ENCODE peak calls at places on chromosomes 3 and 15, in seven cellular contexts. K is stomach; D is renal cortical epithelial cell; Q is activated T-helper 1 cell treated with anti-CD3 and anti-CD28 coated beads, Interleukin-12 subunit alpha, Interleukin-12 subunit beta, Interleukin-2, Interleukin-4 antibody, amounts not matched to agents 30 ng/mL and 10 ng/mL and 1 ng/mL, durations not matched to agents 14 hours and 24 hours and 36 hours; A is amniotic stem cell; L is neural crest cell; O is ACHN. V is an unnamed sample.

GRCh38 chr3:146953523-146954125 is 348.5 kb upstream of the PLSCR5 start:
- DNase-seq in O (no peak), K (no peak), D (peak), A (no peak), Q (no peak), L (no peak), V (no peak)

GRCh38 chr3:51382947-51383578 is 2.0 kb upstream of the MANF start:
- DNase-seq in K (no peak), A (no peak), Q (no peak), D (no peak), L (no peak), O (no peak), V (no peak)

GRCh38 chr15:49300856-49301255 is 122.2 kb upstream of the FGF7 start:
- DNase-seq in K (no peak), D (no peak), Q (no peak), A (no peak), L (no peak), O (no peak), V (no peak)

GRCh38 chr3:197445886-197446631 is 109.7 kb downstream of the BDH1 start:
- DNase-seq in K (no peak), D (no peak), A (no peak), L (no peak), O (no peak), Q (no peak), V (no peak)

GRCh38 chr3:119469378-119470189 is 821 bp downstream of the POGLUT1 start:
- DNase-seq in A (no peak), L (no peak), O (peak), D (peak), K (no peak), Q (no peak), V (no peak)

GRCh38 chr3:195908439-195909293 is at the start of gene TNK2:
- DNase-seq in Q (peak), A (no peak), O (peak), L (no peak), D (no peak), K (peak), V (peak)

GRCh38 chr15:29636140-29636539 is 186.1 kb downstream of the TJP1 start:
- DNase-seq in K (no peak), L (no peak), O (no peak), D (peak), Q (no peak), A (no peak), V (no peak)

GRCh38 chr3:182650568-182651128 is 142.7 kb upstream of the ATP11B start:
- DNase-seq in A (no peak), Q (no peak), L (no peak), D (peak), K (no peak), O (no peak), V (no peak)

GRCh38 chr3:10625307-10625706 is 119.9 kb upstream of the ATP2B2 start:
- DNase-seq in D (no peak), O (no peak), K (no peak), A (no peak), Q (no peak), L (no peak), V (no peak)

GRCh38 chr3:48128779-48129178 is 59.4 kb downstream of the CDC25A start:
- DNase-seq in Q (no peak), D (peak), A (no peak), L (no peak), O (no peak), K (no peak), V (no peak)

GRCh38 chr3:15796771-15797599 is 794 bp downstream of the ANKRD28 start:
- DNase-seq in L (peak), K (no peak), Q (no peak), D (peak), O (peak), A (peak), V (no peak)

GRCh38 chr15:78422571-78423340 is 15.3 kb upstream of the IREB2 start:
- DNase-seq in D (peak), L (peak), A (no peak), Q (peak), O (peak), K (peak), V (peak)

GRCh38 chr3:11096266-11097135 is 57.8 kb upstream of the HRH1 start:
- DNase-seq in O (peak), D (peak), K (peak), L (peak), Q (peak), A (peak), V (peak)

GRCh38 chr3:161343986-161344385 is 27.3 kb downstream of the SPTSSB start:
- DNase-seq in K (no peak), D (peak), L (no peak), A (no peak), O (no peak), Q (no peak), V (no peak)

GRCh38 chr3:11711826-11712225 is 68.1 kb upstream of the VGLL4 start:
- DNase-seq in L (no peak), K (no peak), Q (no peak), D (no peak), A (no peak), O (no peak), V (no peak)

GRCh38 chr15:49927462-49927861 is 191.6 kb downstream of the ATP8B4 start:
- DNase-seq in L (no peak), A (no peak), D (no peak), O (no peak), Q (no peak), K (no peak), V (no peak)

GRCh38 chr3:9226326-9226725 is 23.1 kb downstream of the SRGAP3 start:
- DNase-seq in K (no peak), A (no peak), O (no peak), Q (no peak), D (no peak), L (no peak), V (no peak)

GRCh38 chr15:34737379-34737928 is 17.3 kb downstream of the GJD2 start:
- DNase-seq in Q (no peak), D (no peak), K (no peak), A (no peak), L (no peak), O (no peak), V (no peak)

GRCh38 chr3:25856902-25857518 is 67.1 kb downstream of the OXSM start:
- DNase-seq in Q (no peak), K (no peak), L (no peak), D (peak), O (peak), A (peak), V (no peak)

GRCh38 chr3:123818324-123818920 is 65.7 kb downstream of the MYLK start:
- DNase-seq in L (no peak), O (no peak), K (no peak), Q (no peak), D (peak), A (no peak), V (no peak)

GRCh38 chr15:35038655-35039534 is 46.2 kb downstream of the NANOGP8 start:
- DNase-seq in L (no peak), Q (no peak), D (peak), A (no peak), K (no peak), O (no peak), V (no peak)

GRCh38 chr15:60787737-60788513 is 309.0 kb upstream of the ICE2 start:
- DNase-seq in K (no peak), L (no peak), O (no peak), D (peak), A (no peak), Q (no peak), V (peak)

GRCh38 chr3:46208167-46208704 is at the start of gene CCR1:
- DNase-seq in O (peak), L (peak), Q (peak), D (peak), K (no peak), A (no peak), V (peak)

GRCh38 chr3:130997291-130997690 is 29.3 kb downstream of the ASTE1 start:
- DNase-seq in Q (no peak), O (no peak), K (no peak), A (no peak), D (peak), L (no peak), V (no peak)

GRCh38 chr15:40282870-40283614 is at the start of gene ANKRD63:
- DNase-seq in O (no peak), A (no peak), K (no peak), Q (no peak), L (no peak), D (no peak), V (peak)

GRCh38 chr3:172140499-172141391 is 101.4 kb downstream of the FNDC3B start:
- DNase-seq in D (peak), K (no peak), A (peak), Q (no peak), L (no peak), O (peak), V (no peak)

GRCh38 chr3:12127366-12127765 is 31.3 kb downstream of the TIMP4 start:
- DNase-seq in Q (no peak), A (no peak), L (no peak), K (no peak), O (no peak), D (no peak), V (no peak)

GRCh38 chr3:72274511-72275295 is 489.8 kb upstream of the PROK2 start:
- DNase-seq in D (no peak), O (no peak), K (peak), Q (no peak), L (no peak), A (no peak), V (no peak)